ENCODE peak calls at places on chromosomes 7 and 10, in ten cellular contexts. D is DMS153, E is hypothalamus, A is GM10248, Q is H9, Z is fibroblast of the conjunctiva, G is LoVo, X is Calu3, R is IMR-90, P is NCI-H510A treated with DMSO at 0.1 percent for 48 hours. I is an unnamed sample.

GRCh38 chr7:1409555-1409954 is 49.7 kb downstream of the MICALL2 start:
- DNase-seq in D (no peak), E (no peak), A (no peak), Q (no peak), Z (no peak), G (no peak), X (no peak), R (no peak), P (no peak), I (no peak)

GRCh38 chr7:148983220-148984146 is 44.8 kb downstream of the PDIA4 start:
- DNase-seq in D (peak; percentile 46), E (no peak), A (peak; percentile 81), Q (peak; percentile 92), Z (peak; percentile 76), G (peak; percentile 82), X (peak; percentile 66), R (peak; percentile 78), P (peak; percentile 29), I (peak; percentile 82)

GRCh38 chr7:50835156-50835555 is 52.5 kb upstream of the GRB10 start:
- DNase-seq in D (no peak), E (no peak), A (no peak), Q (no peak), Z (no peak), G (no peak), X (no peak), R (no peak), P (no peak), I (peak; percentile 41)

GRCh38 chr7:157016024-157016351 is 5.5 kb upstream of the MNX1 start:
- DNase-seq in D (no peak), E (no peak), A (no peak), Q (no peak), Z (no peak), G (no peak), X (no peak), R (no peak), P (no peak), I (no peak)

GRCh38 chr7:9240016-9240415 is 806.6 kb downstream of the NXPH1 start:
- DNase-seq in D (no peak), E (no peak), A (no peak), Q (no peak), Z (no peak), G (no peak), X (no peak), R (no peak), P (no peak), I (no peak)

GRCh38 chr7:105990726-105991465 is 27.8 kb downstream of the CDHR3 start:
- DNase-seq in D (no peak), E (no peak), A (no peak), Q (peak; percentile 86), Z (no peak), G (no peak), X (no peak), R (no peak), P (no peak), I (no peak)

GRCh38 chr10:69123306-69123746 is 652 bp upstream of the VPS26A start:
- DNase-seq in D (no peak), E (no peak), A (peak; percentile 50), Q (no peak), Z (peak; percentile 43), G (peak; percentile 72), X (no peak), R (peak; percentile 71), P (peak; percentile 76), I (peak; percentile 70)

GRCh38 chr7:34260282-34260681 is 354.9 kb downstream of the BMPER start:
- DNase-seq in D (no peak), E (no peak), A (no peak), Q (no peak), Z (peak; percentile 79), G (no peak), X (no peak), R (peak; percentile 94), P (no peak), I (peak; percentile 89)

GRCh38 chr10:75466886-75467285 is 35.5 kb downstream of the LRMDA start:
- DNase-seq in D (no peak), E (no peak), A (no peak), Q (no peak), Z (no peak), G (no peak), X (no peak), R (no peak), P (no peak), I (peak; percentile 55)

GRCh38 chr7:11751807-11752389 is 80.1 kb downstream of the THSD7A start:
- DNase-seq in D (no peak), E (no peak), A (no peak), Q (no peak), Z (no peak), G (no peak), X (no peak), R (no peak), P (no peak), I (no peak)

GRCh38 chr7:75565129-75565528 is 73.0 kb downstream of the SPDYE5 start:
- DNase-seq in D (no peak), E (no peak), A (no peak), Q (no peak), Z (peak; percentile 63), G (no peak), X (peak; percentile 55), R (peak; percentile 93), P (no peak), I (peak; percentile 91)

GRCh38 chr7:121479466-121479865 is 83.4 kb upstream of the FAM3C start:
- DNase-seq in D (no peak), E (no peak), A (no peak), Q (no peak), Z (no peak), G (no peak), X (no peak), R (no peak), P (no peak), I (no peak)